ENCODE peak calls at places on chromosome 1, in four cellular contexts. Z is ACHN, N is NCI-H1417, R is SK-MEL-5. G is an unnamed sample.

GRCh38 chr1:31397360-31398095 is 15.5 kb upstream of the SERINC2 start:
- DNase-seq in N (no peak), R (no peak), Z (no peak), G (no peak)

GRCh38 chr1:87169250-87169910 is 159.3 kb upstream of the LMO4 start:
- DNase-seq in R (peak), N (no peak), Z (no peak), G (no peak)

GRCh38 chr1:239457491-239458488 is 71.4 kb downstream of the CHRM3 start:
- DNase-seq in N (no peak), Z (no peak), R (no peak), G (no peak)

GRCh38 chr1:186512698-186513457 is 52.0 kb upstream of the PDC start:
- DNase-seq in N (no peak), R (no peak), Z (no peak), G (no peak)

GRCh38 chr1:75712306-75712705 is 12.2 kb upstream of the ACADM start:
- DNase-seq in N (no peak), R (no peak), Z (no peak), G (peak)

GRCh38 chr1:111199881-111200801 is at the start of gene DENND2D:
- DNase-seq in Z (no peak), N (no peak), R (peak), G (no peak)

GRCh38 chr1:75708910-75709309 is 15.6 kb upstream of the ACADM start:
- DNase-seq in R (no peak), Z (no peak), N (no peak), G (no peak)

GRCh38 chr1:7808253-7808844 is 24.3 kb downstream of the PER3 start:
- DNase-seq in Z (peak), R (peak), N (no peak), G (peak)

GRCh38 chr1:46289134-46289494 is 14.3 kb downstream of the LRRC41 start:
- DNase-seq in N (no peak), R (no peak), Z (no peak), G (no peak)